ENCODE peak calls at places on chromosomes 1 and 21, in seven cellular contexts. Q is AG09319; P is stimulated activated CD4-positive, alpha-beta T cell treated with anti-CD3 and anti-CD28 coated beads, Interleukin-4, amount 100 ng/mL, for 24 hours; V is psoas muscle; G is fibroblast of villous mesenchyme; K is endothelial cell; T is IMR-90. U is an unnamed sample.

GRCh38 chr1:54170961-54171460 is 18.2 kb upstream of the CDCP2 start:
- DNase-seq in Q (no peak), P (no peak), V (no peak), G (no peak), K (no peak), T (no peak), U (no peak)

GRCh38 chr1:199616947-199617346 is 410.6 kb upstream of the NR5A2 start:
- DNase-seq in Q (no peak), P (no peak), V (no peak), G (no peak), K (no peak), T (no peak), U (no peak)

GRCh38 chr1:236663934-236664333 is 22.4 kb upstream of the ACTN2 start:
- DNase-seq in Q (no peak), P (no peak), V (no peak), G (peak; percentile 16), K (no peak), T (peak; percentile 19), U (no peak)

GRCh38 chr1:79232831-79233230 is 226.3 kb upstream of the ADGRL4 start:
- DNase-seq in Q (no peak), P (no peak), V (no peak), G (peak; percentile 1), K (no peak), T (no peak), U (no peak)

GRCh38 chr1:205802060-205802459 is 10.9 kb downstream of the SLC41A1 start:
- DNase-seq in Q (no peak), P (no peak), V (no peak), G (no peak), K (no peak), T (no peak), U (no peak)

GRCh38 chr1:227788279-227789041 is 27.0 kb upstream of the PRSS38 start:
- DNase-seq in Q (no peak), P (peak; percentile 65), V (peak; percentile 79), G (no peak), K (peak; percentile 48), T (no peak), U (no peak)

GRCh38 chr1:2271841-2272655 is 43.9 kb downstream of the SKI start:
- DNase-seq in Q (no peak), P (no peak), V (peak; percentile 52), G (peak; percentile 87), K (no peak), T (no peak), U (no peak)

GRCh38 chr1:38221006-38221649 is 174.5 kb upstream of the POU3F1 start:
- DNase-seq in Q (peak; percentile 37), P (no peak), V (no peak), G (peak; percentile 46), K (no peak), T (peak; percentile 29), U (no peak)

GRCh38 chr1:67898033-67898726 is 64.9 kb upstream of the GNG12 start:
- DNase-seq in Q (no peak), P (no peak), V (no peak), G (no peak), K (no peak), T (peak; percentile 52), U (no peak)

GRCh38 chr21:28601708-28602107 is 391.0 kb downstream of the LTN1 start:
- DNase-seq in Q (no peak), P (no peak), V (no peak), G (peak; percentile 36), K (no peak), T (peak; percentile 31), U (no peak)

GRCh38 chr1:1080951-1081310 is 6.8 kb upstream of the RNF223 start:
- DNase-seq in Q (no peak), P (no peak), V (peak; percentile 39), G (no peak), K (no peak), T (no peak), U (no peak)

GRCh38 chr1:228059536-228060457 is 22.7 kb upstream of the ARF1 start:
- DNase-seq in Q (no peak), P (peak; percentile 65), V (peak; percentile 65), G (peak; percentile 21), K (no peak), T (no peak), U (no peak)